ENCODE peak calls at places on chromosomes 16 and 17, in four cellular contexts. F, B, A and O are unnamed samples.

GRCh38 chr17:32835291-32835761 is 41.6 kb downstream of the MYO1D start:
- DNase-seq in F (no peak), B (no peak), A (no peak), O (no peak)

GRCh38 chr17:56700919-56701420 is 107.5 kb downstream of the NOG start:
- DNase-seq in B (no peak), F (no peak), A (no peak), O (no peak)

GRCh38 chr17:68383443-68384321 is 73.6 kb downstream of the WIPI1 start:
- DNase-seq in F (peak), A (no peak), B (no peak), O (no peak)

GRCh38 chr16:85464342-85465305 is 148.5 kb upstream of the GSE1 start:
- DNase-seq in B (no peak), A (no peak), F (peak), O (no peak)

GRCh38 chr16:31519746-31520145 is 8.0 kb upstream of the AHSP start:
- DNase-seq in B (no peak), A (no peak), F (no peak), O (no peak)

GRCh38 chr16:87951550-87952538 is 610 bp downstream of the BANP start:
- DNase-seq in F (peak), A (peak), B (no peak), O (peak)

GRCh38 chr17:77681820-77682219 is 276.7 kb upstream of the TNRC6C start:
- DNase-seq in B (no peak), F (peak), A (no peak), O (no peak)

GRCh38 chr16:8355714-8356113 is 234.6 kb downstream of the TMEM114 start:
- DNase-seq in F (peak), B (no peak), A (no peak), O (no peak)

GRCh38 chr17:44777394-44778348 is 18.9 kb downstream of the ADAM11 start:
- DNase-seq in B (no peak), A (no peak), F (no peak), O (no peak)

GRCh38 chr17:36791150-36791653 is 146.1 kb upstream of the LHX1 start:
- DNase-seq in F (no peak), B (no peak), A (no peak), O (no peak)

GRCh38 chr16:54466233-54466632 is 179.6 kb upstream of the IRX3 start:
- DNase-seq in A (no peak), B (no peak), F (no peak), O (no peak)

GRCh38 chr17:2120550-2121335 is 65.8 kb downstream of the HIC1 start:
- DNase-seq in F (no peak), B (no peak), A (no peak), O (no peak)

GRCh38 chr17:79043931-79044320 is 20.0 kb downstream of the C1QTNF1 start:
- DNase-seq in A (no peak), F (no peak), B (no peak), O (no peak)

GRCh38 chr16:4709481-4709880 is 16.1 kb downstream of the NUDT16L1 start:
- DNase-seq in F (no peak), B (no peak), A (no peak), O (no peak)

GRCh38 chr17:46797131-46797530 is 21.4 kb downstream of the WNT3 start:
- DNase-seq in F (no peak), B (no peak), A (no peak), O (no peak)

GRCh38 chr17:82097919-82098168 is 192 bp downstream of the FASN start:
- DNase-seq in F (no peak), B (peak), A (no peak), O (no peak)

GRCh38 chr17:37373530-37374159 is 2.1 kb upstream of the C17orf78 start:
- DNase-seq in A (peak), B (peak), F (peak), O (peak)

GRCh38 chr17:80652751-80653330 is 108.2 kb downstream of the RPTOR start:
- DNase-seq in B (no peak), A (no peak), F (no peak), O (no peak)

GRCh38 chr17:60577147-60577925 is 22.7 kb upstream of the PPM1D start:
- DNase-seq in F (peak), A (no peak), B (no peak), O (no peak)

GRCh38 chr17:63035695-63036094 is 69.7 kb downstream of the TANC2 start:
- DNase-seq in B (no peak), A (no peak), F (no peak), O (no peak)

GRCh38 chr17:58369214-58370031 is 17.4 kb upstream of the SUPT4H1 start:
- DNase-seq in A (no peak), F (no peak), B (no peak), O (no peak)

GRCh38 chr16:17445421-17445820 is 25.3 kb downstream of the XYLT1 start:
- DNase-seq in A (no peak), F (no peak), B (no peak), O (no peak)

GRCh38 chr16:89113152-89113547 is 19.5 kb downstream of the ACSF3 start:
- DNase-seq in A (no peak), F (no peak), B (no peak), O (no peak)

GRCh38 chr17:4134756-4135155 is 8.1 kb downstream of the ZZEF1 start:
- DNase-seq in A (no peak), B (no peak), F (peak), O (no peak)

GRCh38 chr17:28897769-28898259 is 281 bp upstream of the FLOT2 start:
- DNase-seq in A (no peak), B (no peak), F (no peak), O (no peak)

GRCh38 chr17:19460695-19461094 is 49.7 kb downstream of the RNF112 start:
- DNase-seq in F (no peak), A (peak), B (no peak), O (no peak)

GRCh38 chr16:83437036-83437435 is 370.7 kb upstream of the HSBP1 start:
- DNase-seq in F (no peak), A (no peak), B (no peak), O (no peak)